ENCODE peak calls at places on chromosomes 5 and 9, in seven cellular contexts. Z is SK-N-SH, B is HCT116, R is H1, I is K562, Q is HepG2, N is GM12878. D is an unnamed sample.
A peak's percentile ranks its signal among the peaks of the same experiment; 100 is the strongest.

GRCh38 chr9:94584555-94584954 is 9.1 kb downstream of the FBP2 start:
- DNase-seq in Z (no peak), B (no peak), R (no peak), I (no peak), Q (no peak), N (no peak), D (no peak)

GRCh38 chr5:52491071-52491828 is 296.5 kb upstream of the ITGA1 start:
- DNase-seq in Z (no peak), B (no peak), R (no peak), I (no peak), Q (no peak), N (no peak), D (no peak)

GRCh38 chr5:118506453-118506852 is 481.9 kb downstream of the DTWD2 start:
- DNase-seq in Z (no peak), B (no peak), R (no peak), I (no peak), Q (no peak), N (peak; percentile 57), D (no peak)

GRCh38 chr9:88874391-88874790 is 116.9 kb upstream of the S1PR3 start:
- DNase-seq in Z (no peak), B (no peak), R (no peak), I (peak; percentile 10), Q (peak; percentile 20), N (no peak), D (no peak)

GRCh38 chr9:131273146-131273545 is 3.2 kb downstream of the FAM78A start:
- DNase-seq in Z (no peak), B (no peak), R (no peak), I (peak; percentile 94), Q (no peak), N (no peak), D (no peak)

GRCh38 chr9:2602704-2603116 is 18.9 kb upstream of the VLDLR start:
- DNase-seq in Z (peak; percentile 14), B (no peak), R (no peak), I (no peak), Q (no peak), N (peak; percentile 49), D (no peak)

GRCh38 chr5:17077447-17078233 is 139.8 kb upstream of the BASP1 start:
- DNase-seq in Z (no peak), B (no peak), R (no peak), I (no peak), Q (no peak), N (no peak), D (no peak)

GRCh38 chr9:81680506-81680905 is 8.8 kb downstream of the TLE1 start:
- DNase-seq in Z (no peak), B (no peak), R (no peak), I (no peak), Q (no peak), N (no peak), D (no peak)

GRCh38 chr9:17987174-17987573 is 408.3 kb downstream of the SH3GL2 start:
- DNase-seq in Z (no peak), B (no peak), R (no peak), I (no peak), Q (no peak), N (no peak), D (no peak)

GRCh38 chr5:147642666-147643065 is 132.8 kb upstream of the DPYSL3 start:
- DNase-seq in Z (no peak), B (no peak), R (no peak), I (no peak), Q (no peak), N (no peak), D (no peak)

GRCh38 chr9:12414514-12414913 is 278.7 kb upstream of the TYRP1 start:
- DNase-seq in Z (no peak), B (no peak), R (no peak), I (no peak), Q (no peak), N (no peak), D (no peak)

GRCh38 chr9:129175825-129176633 is 2.0 kb downstream of the IER5L start:
- DNase-seq in Z (peak; percentile 77), B (peak; percentile 89), R (no peak), I (peak; percentile 80), Q (peak; percentile 89), N (peak; percentile 49), D (no peak)

GRCh38 chr5:127871448-127872153 is 168.4 kb downstream of the CCDC192 start:
- DNase-seq in Z (no peak), B (no peak), R (no peak), I (no peak), Q (no peak), N (no peak), D (no peak)

GRCh38 chr9:77810047-77810446 is 161.9 kb upstream of the GNA14 start:
- DNase-seq in Z (no peak), B (no peak), R (no peak), I (no peak), Q (no peak), N (no peak), D (no peak)

GRCh38 chr9:22144226-22144625 is 135.1 kb upstream of the CDKN2B start:
- DNase-seq in Z (no peak), B (no peak), R (no peak), I (no peak), Q (no peak), N (no peak), D (no peak)

GRCh38 chr9:111271047-111271446 is 59.0 kb downstream of the OR2K2 start:
- DNase-seq in Z (peak; percentile 57), B (no peak), R (no peak), I (no peak), Q (no peak), N (no peak), D (no peak)

GRCh38 chr5:179812135-179812825 is 5.6 kb upstream of the MGAT4B start:
- DNase-seq in Z (no peak), B (no peak), R (no peak), I (no peak), Q (no peak), N (no peak), D (no peak)

GRCh38 chr5:87900419-87900818 is 368.2 kb downstream of the TMEM161B start:
- DNase-seq in Z (no peak), B (no peak), R (no peak), I (no peak), Q (no peak), N (no peak), D (no peak)

GRCh38 chr5:87899109-87900100 is 369.2 kb downstream of the TMEM161B start:
- DNase-seq in Z (no peak), B (no peak), R (no peak), I (no peak), Q (peak; percentile 5), N (peak; percentile 2), D (no peak)
- TF ChIP-seq YY1 in Z (no peak), B (no peak), R (no peak), I (no peak), Q (no peak), N (no peak), D (no peak)

DNA sequence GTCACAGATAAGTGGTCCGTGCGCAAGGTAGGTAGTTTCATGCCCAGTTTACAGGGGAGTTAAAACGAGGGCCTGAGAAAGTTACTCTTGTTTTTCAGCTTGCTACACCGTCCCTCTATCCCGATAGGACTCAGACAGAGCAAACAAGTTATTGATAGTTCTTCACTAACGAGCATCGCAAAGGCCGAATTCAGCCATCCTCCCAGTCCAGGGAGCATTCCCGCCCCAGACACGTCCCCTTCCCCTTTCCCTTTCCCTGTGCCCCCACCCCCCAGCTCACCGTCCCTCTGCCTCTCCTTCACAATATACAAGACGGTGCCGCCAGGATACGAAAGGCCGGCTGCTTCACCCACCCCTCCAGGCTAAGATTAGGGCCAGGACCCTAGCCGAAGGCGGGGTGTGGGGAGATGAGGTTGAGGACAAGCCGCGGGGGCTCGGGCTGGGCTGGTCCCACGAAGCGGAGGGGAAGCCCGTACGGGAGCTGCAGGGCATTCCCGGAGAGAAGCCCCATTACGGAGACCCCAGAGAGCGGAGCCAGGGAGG is 599 bp downstream of the KIAA1191 start:
- DNase-seq in Z (no peak), B (no peak), R (no peak), I (no peak), Q (no peak), N (no peak), D (no peak)
- TF ChIP-seq YY1 in Z (no peak), B (no peak), R (no peak), I (no peak), Q (no peak), N (no peak), D (no peak)

DNA sequence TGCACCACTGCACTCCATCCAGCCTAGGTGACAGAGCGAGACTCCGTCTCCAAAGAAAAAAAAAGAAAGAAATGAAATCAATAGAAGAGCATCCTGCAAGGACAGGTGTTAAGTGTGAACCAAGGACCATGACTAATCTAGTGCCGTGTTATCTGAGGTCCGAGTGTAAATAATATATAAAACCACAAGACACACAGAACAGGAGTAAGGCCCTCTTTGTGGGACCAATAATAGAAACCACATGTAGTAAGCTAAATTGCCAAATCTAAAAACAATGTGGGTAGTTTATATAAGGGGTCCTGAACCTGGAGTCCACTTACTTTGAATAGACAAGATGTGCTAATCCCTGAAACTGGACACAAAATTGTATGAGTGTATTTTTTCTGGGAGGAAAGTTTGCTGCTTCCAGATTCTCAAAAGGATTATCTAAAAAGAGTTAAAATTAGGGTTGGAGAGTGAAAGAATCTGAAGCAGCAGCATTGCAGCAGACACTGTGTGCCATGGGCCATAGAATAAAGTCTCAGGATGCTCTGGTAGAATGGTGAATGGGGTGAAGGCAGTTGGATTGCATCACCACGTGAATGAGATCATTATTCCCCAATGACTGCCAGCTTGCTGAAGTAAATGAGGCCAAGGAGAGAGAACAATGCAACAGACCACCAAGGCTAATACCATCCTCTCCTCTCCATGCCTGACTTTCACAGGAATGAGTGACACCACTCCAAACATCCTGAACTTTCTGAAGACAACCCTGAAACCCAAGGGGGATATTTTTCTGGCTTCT is 222.7 kb downstream of the DCP2 start:
- DNase-seq in Z (no peak), B (no peak), R (no peak), I (no peak), Q (no peak), N (no peak), D (no peak)
- TF ChIP-seq YY1 in Z (no peak), B (no peak), R (no peak), I (no peak), Q (no peak), N (no peak), D (no peak)

GRCh38 chr5:14036514-14036913 is 92.0 kb upstream of the DNAH5 start:
- DNase-seq in Z (no peak), B (no peak), R (no peak), I (no peak), Q (no peak), N (no peak), D (peak; percentile 23)

GRCh38 chr5:14034991-14035390 is 90.5 kb upstream of the DNAH5 start:
- DNase-seq in Z (no peak), B (no peak), R (no peak), I (no peak), Q (no peak), N (no peak), D (no peak)

GRCh38 chr5:14029185-14029584 is 84.7 kb upstream of the DNAH5 start:
- DNase-seq in Z (no peak), B (no peak), R (no peak), I (no peak), Q (no peak), N (no peak), D (no peak)

GRCh38 chr5:14035859-14036440 is 91.5 kb upstream of the DNAH5 start:
- DNase-seq in Z (no peak), B (peak; percentile 92), R (peak; percentile 74), I (no peak), Q (peak; percentile 73), N (no peak), D (peak; percentile 74)

DNA sequence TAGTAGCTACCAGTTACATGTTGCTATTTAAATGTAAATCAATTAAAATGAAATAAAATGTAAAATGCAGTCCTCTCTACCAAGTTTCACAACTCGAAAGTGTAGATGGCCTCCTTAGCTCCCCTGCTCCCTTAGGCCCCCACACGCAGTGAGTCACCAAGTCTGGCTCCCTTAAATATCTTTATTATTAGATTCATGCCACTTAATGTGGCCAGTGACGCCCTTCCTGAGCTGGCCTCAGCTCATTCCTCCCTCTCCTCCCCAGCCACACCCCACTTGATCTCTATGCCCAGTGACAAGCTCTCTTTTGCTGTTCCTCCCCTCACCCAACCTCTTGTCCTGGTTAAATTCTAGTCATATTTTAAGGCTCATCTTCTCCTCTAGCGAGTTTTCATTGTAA is 88.5 kb upstream of the DNAH5 start:
- DNase-seq in Z (no peak), B (peak; percentile 59), R (no peak), I (no peak), Q (no peak), N (no peak), D (no peak)
- TF ChIP-seq YY1 in Z (no peak), B (no peak), R (no peak), I (no peak), Q (no peak), N (no peak), D (no peak)

D was measured in NT2/D1.